ENCODE peak calls at places on chromosomes 1 and 21, in eight cellular contexts. E is left lung, K is colonic mucosa, B is hepatocyte, V is cardiac muscle cell, A is right cardiac atrium, O is psoas muscle, U is BE2C. Z is an unnamed sample. For H3K9me3, the result is how much of the 10 kb centered on the place peaks cover.

GRCh38 chr1:175034775-175035174 is 11.6 kb upstream of the MRPS14 start:
- DNase-seq in E (no peak), K (no peak), B (no peak), V (no peak), A (no peak), O (no peak), U (no peak), Z (no peak)

GRCh38 chr1:170445096-170445495 is 86.9 kb upstream of the GORAB start:
- DNase-seq in E (no peak), K (no peak), B (no peak), V (no peak), A (no peak), O (no peak), U (no peak), Z (no peak)

GRCh38 chr1:114113801-114114750 is 39.6 kb downstream of the SYT6 start:
- DNase-seq in E (no peak), K (no peak), B (no peak), V (no peak), A (peak), O (no peak), U (no peak), Z (no peak)

GRCh38 chr1:40161888-40162397 is 756 bp downstream of the RLF start:
- DNase-seq in E (no peak), K (peak), B (no peak), V (no peak), A (no peak), O (no peak), U (no peak), Z (no peak)

GRCh38 chr1:32393136-32393535 is 1.1 kb downstream of the BSDC1 start:
- DNase-seq in E (no peak), K (no peak), B (no peak), V (no peak), A (no peak), O (no peak), U (no peak), Z (no peak)

GRCh38 chr1:63731117-63732043 is 42.4 kb upstream of the ROR1 start:
- DNase-seq in E (no peak), K (peak), B (peak), V (no peak), A (no peak), O (peak), U (no peak), Z (no peak)

GRCh38 chr1:3483801-3484444 is 29.5 kb downstream of the ARHGEF16 start:
- DNase-seq in E (no peak), K (peak), B (peak), V (peak), A (no peak), O (peak), U (peak), Z (no peak)

GRCh38 chr1:242523968-242524570 is 428 bp downstream of the PLD5 start:
- DNase-seq in E (peak), K (no peak), B (peak), V (peak), A (peak), O (no peak), U (peak), Z (no peak)

GRCh38 chr1:113109908-113110554 is 37.0 kb downstream of the LRIG2 start:
- DNase-seq in E (no peak), K (no peak), B (peak), V (no peak), A (no peak), O (no peak), U (peak), Z (no peak)

GRCh38 chr1:77779529-77780281 is at the start of gene MIGA1:
- DNase-seq in E (peak), K (peak), B (peak), V (peak), A (peak), O (peak), U (peak), Z (peak)

GRCh38 chr1:15741183-15741850 is 982 bp upstream of the TMEM82 start:
- DNase-seq in E (peak), K (peak), B (peak), V (peak), A (peak), O (peak), U (peak), Z (peak)

GRCh38 chr21:22235866-22236590 is 1237.8 kb downstream of the NCAM2 start:
- DNase-seq in E (no peak), K (no peak), B (no peak), V (no peak), A (no peak), O (no peak), U (no peak), Z (no peak)

GRCh38 chr1:6984996-6985395 is 199.7 kb downstream of the CAMTA1 start:
- DNase-seq in E (no peak), K (no peak), B (no peak), V (no peak), A (no peak), O (no peak), U (no peak), Z (no peak)

GRCh38 chr1:163315773-163316374 is 5.9 kb upstream of the NUF2 start:
- DNase-seq in E (no peak), K (peak), B (peak), V (peak), A (no peak), O (no peak), U (peak), Z (peak)

GRCh38 chr1:222769181-222769580 is 32.2 kb downstream of the FAM177B start:
- DNase-seq in E (no peak), K (no peak), B (no peak), V (no peak), A (no peak), O (no peak), U (no peak), Z (no peak)

GRCh38 chr1:112465122-112465521 is 43.6 kb upstream of the WNT2B start:
- DNase-seq in E (no peak), K (no peak), B (no peak), V (no peak), A (no peak), O (no peak), U (no peak), Z (no peak)

GRCh38 chr1:71668059-71668458 is 587.2 kb upstream of the ZRANB2 start:
- DNase-seq in E (no peak), K (no peak), B (no peak), V (no peak), A (no peak), O (no peak), U (no peak), Z (no peak)

GRCh38 chr1:101239095-101240040 is 2.5 kb downstream of the S1PR1 start:
- DNase-seq in E (peak), K (no peak), B (no peak), V (no peak), A (peak), O (no peak), U (no peak), Z (peak)

GRCh38 chr21:29296452-29296851 is 2.3 kb upstream of the BACH1 start:
- DNase-seq in E (no peak), K (no peak), B (no peak), V (no peak), A (no peak), O (no peak), U (no peak), Z (no peak)

GRCh38 chr1:235047331-235047871 is 81.2 kb downstream of the TOMM20 start:
- DNase-seq in E (no peak), K (no peak), B (no peak), V (no peak), A (no peak), O (no peak), U (no peak), Z (no peak)

GRCh38 chr1:40665335-40666171 is at the start of gene RIMS3:
- DNase-seq in E (peak), K (peak), B (peak), V (peak), A (peak), O (peak), U (peak), Z (peak)

GRCh38 chr1:29394521-29394921 is 158.2 kb downstream of the PTPRU start:
- DNase-seq in E (no peak), K (no peak), B (no peak), V (no peak), A (no peak), O (no peak), U (no peak), Z (no peak)

GRCh38 chr1:240506176-240506575 is 105.8 kb downstream of the GREM2 start:
- DNase-seq in E (no peak), K (no peak), B (no peak), V (no peak), A (no peak), O (no peak), U (no peak), Z (no peak)

GRCh38 chr1:212980123-212980800 is 29.9 kb downstream of the VASH2 start:
- DNase-seq in E (no peak), K (no peak), B (no peak), V (peak), A (no peak), O (no peak), U (no peak), Z (no peak)

GRCh38 chr1:181043025-181043880 is 9.5 kb downstream of the MR1 start:
- DNase-seq in E (no peak), K (peak), B (peak), V (no peak), A (no peak), O (no peak), U (no peak), Z (no peak)

GRCh38 chr21:25903599-25903998 is 168.8 kb downstream of the GABPA start:
- DNase-seq in E (no peak), K (no peak), B (no peak), V (no peak), A (no peak), O (no peak), U (no peak), Z (no peak)

GRCh38 chr1:47444578-47445465 is 7.0 kb downstream of the FOXD2 start:
- DNase-seq in E (peak), K (peak), B (no peak), V (peak), A (peak), O (peak), U (no peak), Z (no peak)

GRCh38 chr1:93738075-93738622 is 56.5 kb upstream of the BCAR3 start:
- DNase-seq in E (no peak), K (no peak), B (no peak), V (no peak), A (no peak), O (no peak), U (no peak), Z (no peak)

GRCh38 chr1:214427871-214428277 is 123.5 kb downstream of the PTPN14 start:
- DNase-seq in E (no peak), K (peak), B (no peak), V (no peak), A (no peak), O (no peak), U (no peak), Z (peak)

GRCh38 chr1:29708381-29708780 is 472.1 kb downstream of the PTPRU start:
- DNase-seq in E (no peak), K (no peak), B (no peak), V (no peak), A (no peak), O (peak), U (peak), Z (no peak)

GRCh38 chr1:111366256-111366655 is 61.3 kb downstream of the OVGP1 start:
- DNase-seq in E (no peak), K (no peak), B (no peak), V (no peak), A (no peak), O (no peak), U (no peak), Z (no peak)

GRCh38 chr21:10418649-10419048 is 102.7 kb upstream of the TPTE start:
- DNase-seq in E (no peak), K (no peak), B (no peak), V (no peak), A (no peak), O (no peak), U (no peak), Z (no peak)
- H3K9me3 ChIP-seq in E (half or more), K (under half), B (under half), V (under half), A (under half), O (under half), U (under half), Z (under half)

GRCh38 chr1:217138173-217138838 is 415.1 kb upstream of the ESRRG start:
- DNase-seq in E (peak), K (no peak), B (no peak), V (no peak), A (no peak), O (no peak), U (no peak), Z (no peak)

GRCh38 chr1:217135569-217135915 is 412.3 kb upstream of the ESRRG start:
- DNase-seq in E (peak), K (no peak), B (no peak), V (peak), A (peak), O (peak), U (peak), Z (no peak)

GRCh38 chr1:217135987-217136894 is 413.0 kb upstream of the ESRRG start:
- DNase-seq in E (peak), K (no peak), B (no peak), V (peak), A (no peak), O (no peak), U (no peak), Z (no peak)

GRCh38 chr1:217137210-217137871 is 414.1 kb upstream of the ESRRG start:
- DNase-seq in E (peak), K (no peak), B (no peak), V (peak), A (peak), O (peak), U (no peak), Z (no peak)

DNA sequence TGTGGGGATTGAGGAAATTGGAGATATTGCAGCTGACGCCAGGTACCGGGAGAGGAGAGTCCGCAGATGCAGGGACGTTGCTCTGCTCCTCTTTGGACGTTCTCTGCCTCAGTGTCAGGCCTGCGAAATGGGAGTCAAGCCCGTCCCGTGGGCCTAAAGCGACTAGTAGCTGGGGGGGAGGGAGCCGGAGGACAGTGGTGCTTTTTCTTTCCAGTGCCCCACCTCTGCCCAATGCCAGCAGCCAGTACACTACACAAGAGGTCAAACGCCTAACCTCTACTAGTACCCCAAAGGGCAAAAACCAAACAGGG is 413.6 kb upstream of the ESRRG start:
- DNase-seq in E (peak), K (no peak), B (no peak), V (no peak), A (no peak), O (no peak), U (no peak), Z (no peak)
- H3K9me3 ChIP-seq in E (under half), K (under half), B (under half), V (under half), A (under half), O (under half), U (under half), Z (under half)

GRCh38 chr21:27094182-27094948 is 127.5 kb upstream of the ADAMTS5 start:
- DNase-seq in E (no peak), K (no peak), B (no peak), V (no peak), A (no peak), O (no peak), U (no peak), Z (no peak)
- H3K9me3 ChIP-seq in E (under half), K (under half), B (under half), V (under half), A (under half), O (under half), U (under half), Z (under half)

DNA sequence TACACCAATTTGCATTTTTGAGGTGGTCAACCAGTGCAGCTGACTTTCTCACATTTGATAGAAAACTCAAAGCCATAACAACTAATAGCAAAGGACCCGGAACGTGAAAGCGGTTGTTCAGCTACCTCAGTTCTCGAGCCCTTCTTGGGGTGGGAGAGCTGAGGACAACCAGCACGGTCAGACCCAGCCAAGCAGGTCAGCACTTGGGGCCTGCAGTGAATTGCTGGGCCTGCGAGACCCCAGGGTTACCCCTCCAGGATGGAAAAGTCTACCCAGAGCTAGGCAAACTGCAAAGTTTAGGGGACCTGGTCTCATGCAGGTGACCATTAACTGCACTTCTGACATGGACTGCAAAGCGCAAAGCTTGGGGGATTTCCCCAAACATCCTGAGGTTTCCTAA is 23.8 kb upstream of the AJAP1 start:
- DNase-seq in E (no peak), K (no peak), B (no peak), V (no peak), A (peak), O (no peak), U (no peak), Z (no peak)
- H3K9me3 ChIP-seq in E (under half), K (under half), B (under half), V (under half), A (under half), O (under half), U (under half), Z (under half)

DNA sequence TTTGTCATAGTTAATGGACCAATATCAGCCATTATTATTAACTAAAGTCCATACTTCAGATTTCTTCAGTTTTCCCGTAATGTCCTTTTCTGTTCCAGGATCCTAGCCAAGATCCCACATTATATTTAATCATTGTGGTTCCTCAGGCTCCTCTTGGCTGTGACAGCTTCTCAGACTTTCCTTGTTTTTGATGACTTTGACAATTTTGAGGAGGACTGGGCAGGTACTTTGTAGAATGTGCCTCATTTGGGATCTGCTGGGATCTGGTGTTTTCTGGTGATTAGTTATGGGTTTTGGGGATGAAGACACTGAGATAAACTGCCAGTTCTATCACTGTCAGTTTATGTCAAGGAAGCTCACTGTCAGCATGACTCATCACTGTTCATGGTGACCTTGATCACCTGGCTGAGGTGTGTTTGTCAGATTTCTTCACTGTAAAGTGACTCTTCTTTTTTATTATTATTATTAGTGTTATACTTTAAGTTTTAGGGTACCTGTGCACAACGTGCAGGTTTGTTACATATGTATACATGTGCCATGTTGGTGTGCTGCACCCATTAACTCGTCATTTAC is 66.3 kb downstream of the PCBP3 start:
- DNase-seq in E (no peak), K (no peak), B (no peak), V (no peak), A (no peak), O (no peak), U (no peak), Z (no peak)
- H3K9me3 ChIP-seq in E (under half), K (under half), B (under half), V (under half), A (under half), O (under half), U (under half), Z (under half)